ENCODE peak calls at places on chromosomes 3 and 15, in ten cellular contexts. Z is AG10803; H is T-helper 1 cell; E is activated CD8-positive, alpha-beta memory T cell treated with anti-CD3 and anti-CD28 coated beads, Interleukin-2, amount 10 ng/mL, durations not matched to agents 7 days and 5 days; J is GM03348; L is activated T-helper 1 cell treated with Interleukin-2 at 50 U/mL for 16 hours; B is choroid plexus epithelial cell; S is activated CD8-positive, alpha-beta T cell treated with anti-CD3 and anti-CD28 coated beads for 36 hours; O is GM12865; X is lower leg skin. U is an unnamed sample.

GRCh38 chr15:62492900-62493299 is 327.8 kb upstream of the C2CD4B start:
- DNase-seq in Z (peak; percentile 68), H (no peak), E (no peak), J (no peak), L (no peak), B (no peak), S (no peak), O (no peak), X (no peak), U (no peak)

GRCh38 chr3:39383913-39384664 is 919 bp downstream of the SLC25A38 start:
- DNase-seq in Z (peak; percentile 89), H (peak; percentile 93), E (peak; percentile 97), J (peak; percentile 100), L (peak; percentile 88), B (peak; percentile 95), S (peak; percentile 97), O (peak; percentile 97), X (peak; percentile 99), U (peak; percentile 83)

GRCh38 chr15:96324192-96324895 is 6.2 kb upstream of the NR2F2 start:
- DNase-seq in Z (no peak), H (no peak), E (no peak), J (no peak), L (no peak), B (peak; percentile 65), S (no peak), O (no peak), X (peak; percentile 85), U (peak; percentile 51)

GRCh38 chr3:180358179-180358578 is 243.8 kb upstream of the TTC14 start:
- DNase-seq in Z (peak; percentile 46), H (no peak), E (no peak), J (peak; percentile 33), L (no peak), B (no peak), S (no peak), O (no peak), X (no peak), U (peak; percentile 47)

GRCh38 chr3:14658978-14659377 is 7.4 kb downstream of the CCDC174 start:
- DNase-seq in Z (no peak), H (no peak), E (no peak), J (no peak), L (no peak), B (no peak), S (no peak), O (no peak), X (no peak), U (no peak)

GRCh38 chr3:117674321-117674720 is 964.7 kb downstream of the TUSC7 start:
- DNase-seq in Z (no peak), H (no peak), E (no peak), J (no peak), L (no peak), B (no peak), S (no peak), O (no peak), X (no peak), U (peak; percentile 56)

GRCh38 chr3:124557433-124558232 is 172.6 kb upstream of the UMPS start:
- DNase-seq in Z (peak; percentile 17), H (no peak), E (no peak), J (peak; percentile 33), L (no peak), B (peak; percentile 42), S (no peak), O (no peak), X (no peak), U (peak; percentile 59)

GRCh38 chr3:79490165-79491028 is 277.4 kb downstream of the ROBO1 start:
- DNase-seq in Z (peak; percentile 54), H (no peak), E (no peak), J (no peak), L (no peak), B (peak; percentile 97), S (no peak), O (no peak), X (no peak), U (peak; percentile 94)

GRCh38 chr3:204102-204501 is 7.5 kb downstream of the CHL1 start:
- DNase-seq in Z (no peak), H (no peak), E (no peak), J (no peak), L (no peak), B (no peak), S (no peak), O (no peak), X (no peak), U (no peak)

GRCh38 chr3:187064210-187065115 is 74.8 kb downstream of the RPL39L start:
- DNase-seq in Z (peak; percentile 76), H (no peak), E (no peak), J (peak; percentile 51), L (no peak), B (peak; percentile 42), S (no peak), O (peak; percentile 30), X (no peak), U (no peak)

GRCh38 chr15:83837946-83838571 is 184.1 kb downstream of the ADAMTSL3 start:
- DNase-seq in Z (no peak), H (no peak), E (no peak), J (peak; percentile 40), L (no peak), B (peak; percentile 59), S (peak; percentile 20), O (peak; percentile 27), X (no peak), U (no peak)

GRCh38 chr3:46463868-46464241 is 850 bp downstream of the LTF start:
- DNase-seq in Z (no peak), H (no peak), E (peak; percentile 28), J (no peak), L (no peak), B (no peak), S (no peak), O (no peak), X (peak; percentile 83), U (no peak)

GRCh38 chr3:15932348-15933300 is 134.8 kb upstream of the ANKRD28 start:
- DNase-seq in Z (no peak), H (no peak), E (no peak), J (no peak), L (no peak), B (no peak), S (no peak), O (no peak), X (no peak), U (no peak)

GRCh38 chr3:157176108-157176507 is 16.2 kb upstream of the CCNL1 start:
- DNase-seq in Z (peak; percentile 66), H (no peak), E (no peak), J (peak; percentile 48), L (no peak), B (peak; percentile 36), S (no peak), O (no peak), X (no peak), U (peak; percentile 39)

GRCh38 chr3:25782938-25783660 is at the start of gene NGLY1:
- DNase-seq in Z (peak; percentile 81), H (peak; percentile 78), E (peak; percentile 88), J (peak; percentile 95), L (peak; percentile 83), B (peak; percentile 85), S (peak; percentile 87), O (peak; percentile 93), X (peak; percentile 96), U (peak; percentile 59)

GRCh38 chr15:78907577-78907976 is 34.9 kb downstream of the MORF4L1 start:
- DNase-seq in Z (no peak), H (no peak), E (no peak), J (no peak), L (no peak), B (no peak), S (no peak), O (no peak), X (no peak), U (no peak)

GRCh38 chr15:65530318-65531111 is at the start of gene HACD3:
- DNase-seq in Z (peak; percentile 67), H (peak; percentile 83), E (peak; percentile 90), J (peak; percentile 99), L (peak; percentile 85), B (peak; percentile 77), S (peak; percentile 91), O (peak; percentile 93), X (peak; percentile 96), U (peak; percentile 47)

GRCh38 chr3:178195824-178196223 is 340.4 kb upstream of the KCNMB2 start:
- DNase-seq in Z (peak; percentile 68), H (no peak), E (no peak), J (peak; percentile 42), L (no peak), B (peak; percentile 67), S (no peak), O (peak; percentile 17), X (no peak), U (peak; percentile 82)

GRCh38 chr3:53495518-53496501 is 1.4 kb downstream of the CACNA1D start:
- DNase-seq in Z (no peak), H (no peak), E (no peak), J (peak; percentile 34), L (no peak), B (no peak), S (peak; percentile 4), O (no peak), X (no peak), U (no peak)

GRCh38 chr3:154844863-154845262 is 235.3 kb upstream of the MME start:
- DNase-seq in Z (no peak), H (no peak), E (no peak), J (no peak), L (no peak), B (no peak), S (no peak), O (no peak), X (no peak), U (no peak)

GRCh38 chr3:178131801-178132200 is 404.4 kb upstream of the KCNMB2 start:
- DNase-seq in Z (peak; percentile 60), H (no peak), E (no peak), J (peak; percentile 41), L (no peak), B (peak; percentile 59), S (no peak), O (no peak), X (no peak), U (peak; percentile 87)

GRCh38 chr15:28079313-28079969 is 19.7 kb downstream of the OCA2 start:
- DNase-seq in Z (no peak), H (no peak), E (no peak), J (peak; percentile 2), L (no peak), B (no peak), S (no peak), O (no peak), X (no peak), U (no peak)

GRCh38 chr3:57752307-57752706 is 3.8 kb upstream of the SLMAP start:
- DNase-seq in Z (no peak), H (no peak), E (no peak), J (peak; percentile 14), L (no peak), B (peak; percentile 48), S (no peak), O (no peak), X (no peak), U (peak; percentile 73)

GRCh38 chr3:133833880-133834620 is 28.4 kb downstream of the SRPRB start:
- DNase-seq in Z (no peak), H (no peak), E (peak; percentile 30), J (no peak), L (no peak), B (no peak), S (no peak), O (no peak), X (peak; percentile 49), U (no peak)

GRCh38 chr15:63915888-63916731 is 82.4 kb upstream of the HERC1 start:
- DNase-seq in Z (peak; percentile 51), H (no peak), E (no peak), J (peak; percentile 44), L (no peak), B (peak; percentile 68), S (no peak), O (no peak), X (no peak), U (peak; percentile 27)

GRCh38 chr3:153601422-153601853 is 439.4 kb downstream of the RAP2B start:
- DNase-seq in Z (no peak), H (no peak), E (no peak), J (no peak), L (no peak), B (no peak), S (no peak), O (no peak), X (no peak), U (no peak)

GRCh38 chr15:23690450-23690852 is 3.3 kb upstream of the NDN start:
- DNase-seq in Z (peak; percentile 66), H (no peak), E (no peak), J (peak; percentile 55), L (no peak), B (peak; percentile 41), S (no peak), O (no peak), X (no peak), U (peak; percentile 2)

GRCh38 chr15:57253082-57253481 is 123.2 kb upstream of the CGNL1 start:
- DNase-seq in Z (no peak), H (no peak), E (no peak), J (no peak), L (no peak), B (peak; percentile 50), S (no peak), O (no peak), X (no peak), U (no peak)

U was measured in astrocyte.